ENCODE peak calls at places on chromosomes 5 and 9, in nine cellular contexts. B, W, Q, G, R, Y, F, X and U are unnamed samples.

GRCh38 chr5:1385395-1386273 is 40.7 kb upstream of the CLPTM1L start:
- DNase-seq in B (peak), W (peak), Q (peak), G (peak), R (peak), Y (peak), F (peak), X (peak), U (peak)

GRCh38 chr5:133113331-133114061 is 61.7 kb downstream of the HSPA4 start:
- DNase-seq in B (no peak), W (no peak), Q (no peak), G (no peak), R (no peak), Y (peak), F (no peak), X (no peak), U (no peak)

GRCh38 chr5:99034336-99034735 is 105.5 kb upstream of the CHD1 start:
- DNase-seq in B (no peak), W (no peak), Q (no peak), G (peak), R (no peak), Y (no peak), F (no peak), X (no peak), U (no peak)

GRCh38 chr5:107669543-107670027 is 1.2 kb downstream of the EFNA5 start:
- DNase-seq in B (no peak), W (no peak), Q (peak), G (peak), R (peak), Y (peak), F (no peak), X (peak), U (peak)

GRCh38 chr5:170644501-170644900 is 139.0 kb upstream of the GABRP start:
- DNase-seq in B (no peak), W (no peak), Q (no peak), G (no peak), R (no peak), Y (no peak), F (no peak), X (no peak), U (no peak)

GRCh38 chr5:126855266-126855665 is 78.3 kb downstream of the LMNB1 start:
- DNase-seq in B (no peak), W (no peak), Q (no peak), G (no peak), R (no peak), Y (no peak), F (no peak), X (no peak), U (no peak)

GRCh38 chr5:29037716-29038115 is 1999.3 kb upstream of the CDH9 start:
- DNase-seq in B (no peak), W (no peak), Q (no peak), G (no peak), R (no peak), Y (no peak), F (no peak), X (no peak), U (no peak)

GRCh38 chr5:32170303-32171170 is 3.6 kb downstream of the GOLPH3 start:
- DNase-seq in B (no peak), W (no peak), Q (no peak), G (no peak), R (peak), Y (no peak), F (no peak), X (no peak), U (no peak)

GRCh38 chr9:115891929-115892328 is 261.7 kb upstream of the PAPPA start:
- DNase-seq in B (no peak), W (no peak), Q (no peak), G (no peak), R (no peak), Y (no peak), F (no peak), X (no peak), U (no peak)

GRCh38 chr9:37215456-37216229 is 95.3 kb downstream of the ZCCHC7 start:
- DNase-seq in B (no peak), W (no peak), Q (no peak), G (no peak), R (no peak), Y (no peak), F (no peak), X (no peak), U (no peak)

GRCh38 chr9:122368642-122369041 is 2.2 kb upstream of the PTGS1 start:
- DNase-seq in B (no peak), W (no peak), Q (no peak), G (no peak), R (no peak), Y (no peak), F (no peak), X (no peak), U (no peak)

GRCh38 chr9:3963266-3964019 is 336.4 kb downstream of the GLIS3 start:
- DNase-seq in B (peak), W (no peak), Q (no peak), G (peak), R (no peak), Y (peak), F (no peak), X (no peak), U (peak)

GRCh38 chr5:180487556-180487955 is 6.6 kb upstream of the CNOT6 start:
- DNase-seq in B (no peak), W (no peak), Q (no peak), G (no peak), R (no peak), Y (no peak), F (no peak), X (no peak), U (no peak)

GRCh38 chr5:147780924-147781530 is 1.5 kb downstream of the JAKMIP2 start:
- DNase-seq in B (no peak), W (no peak), Q (no peak), G (no peak), R (no peak), Y (no peak), F (no peak), X (no peak), U (no peak)

GRCh38 chr5:147784596-147784995 is 2.1 kb upstream of the JAKMIP2 start:
- DNase-seq in B (no peak), W (no peak), Q (no peak), G (no peak), R (no peak), Y (no peak), F (no peak), X (no peak), U (no peak)

GRCh38 chr5:147788023-147788422 is 5.5 kb upstream of the JAKMIP2 start:
- DNase-seq in B (no peak), W (no peak), Q (no peak), G (no peak), R (no peak), Y (no peak), F (no peak), X (no peak), U (no peak)

GRCh38 chr5:147786115-147786514 is 3.6 kb upstream of the JAKMIP2 start:
- DNase-seq in B (no peak), W (no peak), Q (no peak), G (no peak), R (no peak), Y (no peak), F (no peak), X (no peak), U (no peak)

GRCh38 chr5:147782053-147783028 is at the start of gene JAKMIP2:
- DNase-seq in B (peak), W (peak), Q (peak), G (peak), R (peak), Y (peak), F (peak), X (peak), U (peak)
- TF ChIP-seq POLR2A in B (no peak), W (no peak), Q (no peak), G (no peak), R (no peak), Y (peak), F (no peak), X (no peak), U (no peak)

GRCh38 chr9:129752915-129753724 is at the start of gene PTGES:
- DNase-seq in B (peak), W (no peak), Q (no peak), G (peak), R (peak), Y (peak), F (peak), X (peak), U (peak)
- TF ChIP-seq POLR2A in B (no peak), W (no peak), Q (no peak), G (no peak), R (no peak), Y (no peak), F (peak), X (no peak), U (peak)

GRCh38 chr9:93575706-93576295 is 583 bp upstream of the PHF2 start:
- DNase-seq in B (peak), W (no peak), Q (no peak), G (peak), R (peak), Y (peak), F (no peak), X (peak), U (peak)
- TF ChIP-seq POLR2A in B (peak), W (no peak), Q (peak), G (no peak), R (no peak), Y (no peak), F (peak), X (no peak), U (peak)

GRCh38 chr5:160458971-160459800 is 37.5 kb downstream of the PTTG1 start:
- DNase-seq in B (no peak), W (no peak), Q (no peak), G (no peak), R (no peak), Y (no peak), F (no peak), X (no peak), U (no peak)
- TF ChIP-seq POLR2A in B (no peak), W (no peak), Q (no peak), G (no peak), R (no peak), Y (no peak), F (no peak), X (no peak), U (no peak)

GRCh38 chr9:83061036-83061435 is 1.9 kb downstream of the RASEF start:
- DNase-seq in B (no peak), W (no peak), Q (no peak), G (no peak), R (no peak), Y (no peak), F (no peak), X (no peak), U (no peak)
- TF ChIP-seq POLR2A in B (no peak), W (no peak), Q (no peak), G (no peak), R (no peak), Y (no peak), F (no peak), X (no peak), U (no peak)

DNA sequence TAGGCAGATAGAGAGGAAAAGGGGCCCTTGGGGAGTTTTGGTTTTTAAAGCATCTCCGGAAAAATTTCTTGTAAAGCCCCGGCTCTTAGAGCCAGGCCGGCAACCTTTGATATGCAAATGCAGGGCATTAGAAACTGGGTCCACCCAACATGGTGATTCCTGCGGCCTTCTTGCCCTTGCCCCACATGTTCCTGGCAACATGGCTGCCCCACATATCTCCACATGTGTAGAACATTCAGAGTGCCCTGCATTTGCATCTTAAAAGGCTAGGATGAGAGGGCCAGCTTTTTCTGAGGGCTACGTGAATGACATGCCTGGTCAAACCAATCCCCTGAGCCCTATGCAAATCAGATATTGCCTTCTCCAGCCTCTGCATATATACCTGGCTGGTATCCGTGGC is 5.0 kb upstream of the SNAPC3 start:
- DNase-seq in B (no peak), W (no peak), Q (no peak), G (no peak), R (no peak), Y (no peak), F (no peak), X (no peak), U (no peak)
- TF ChIP-seq POLR2A in B (no peak), W (no peak), Q (no peak), G (no peak), R (no peak), Y (no peak), F (no peak), X (no peak), U (no peak)